ENCODE peak calls at places on chromosomes 5 and 9, in nine cellular contexts. M is stimulated activated CD4-positive, alpha-beta T cell treated with anti-CD3 and anti-CD28 coated beads, Interleukin-1b, Interleukin-23, amount 100 ng/mL, for 4 hours; S is KBM-7; C is HCT116; T is hippocampal formation; J is RPMI8226; O is GM12865; Q is posterior cingulate gyrus; E is putamen. K is an unnamed sample.
A peak's percentile ranks its signal among the peaks of the same experiment; 100 is the strongest.

GRCh38 chr5:35963381-35963843 is 25.0 kb upstream of the CAPSL start:
- DNase-seq in O (peak; percentile 31), J (no peak), S (peak; percentile 66), M (no peak), C (no peak), E (no peak), Q (no peak), T (no peak), K (peak; percentile 7)

GRCh38 chr9:135536166-135536565 is 9.8 kb upstream of the OBP2A start:
- DNase-seq in O (no peak), E (no peak), M (no peak), Q (no peak), T (no peak), S (no peak), C (no peak), J (peak; percentile 59), K (no peak)

GRCh38 chr5:143248822-143249579 is 154.5 kb downstream of the NR3C1 start:
- DNase-seq in T (no peak), J (no peak), M (no peak), Q (no peak), C (no peak), E (no peak), S (no peak), O (no peak), K (peak; percentile 19)

GRCh38 chr9:131965841-131966240 is 113.8 kb downstream of the MED27 start:
- DNase-seq in O (no peak), M (no peak), E (no peak), J (no peak), C (no peak), T (no peak), S (no peak), Q (no peak), K (no peak)

GRCh38 chr5:35771321-35771720 is 85.4 kb upstream of the IL7R start:
- DNase-seq in Q (no peak), S (no peak), C (no peak), J (no peak), E (no peak), M (no peak), O (no peak), T (no peak), K (no peak)

GRCh38 chr5:172007153-172007794 is 836 bp upstream of the FBXW11 start:
- DNase-seq in C (no peak), Q (no peak), S (peak; percentile 53), T (no peak), M (no peak), J (peak; percentile 18), O (peak; percentile 37), E (no peak), K (peak; percentile 40)

GRCh38 chr5:24804221-24804681 is 159.5 kb upstream of the CDH10 start:
- DNase-seq in T (no peak), O (no peak), E (no peak), C (no peak), M (no peak), J (no peak), S (no peak), Q (no peak), K (peak; percentile 10)

GRCh38 chr9:110131499-110131898 is 76.5 kb downstream of the C9orf152 start:
- DNase-seq in E (no peak), Q (no peak), J (no peak), C (no peak), S (no peak), T (no peak), O (no peak), M (no peak), K (no peak)

GRCh38 chr9:78620764-78621163 is 323.8 kb downstream of the PSAT1 start:
- DNase-seq in C (no peak), S (no peak), J (no peak), T (no peak), O (no peak), E (no peak), Q (no peak), M (no peak), K (no peak)

GRCh38 chr5:142432369-142432863 is 107.6 kb upstream of the SPRY4 start:
- DNase-seq in E (no peak), M (no peak), C (no peak), T (no peak), S (no peak), J (peak; percentile 91), Q (no peak), O (no peak), K (no peak)

GRCh38 chr5:149175346-149176113 is 34.2 kb downstream of the ABLIM3 start:
- DNase-seq in S (no peak), E (no peak), J (no peak), C (no peak), O (no peak), Q (peak; percentile 83), M (no peak), T (no peak), K (no peak)

GRCh38 chr5:163396941-163397340 is 40.5 kb upstream of the CCNG1 start:
- DNase-seq in Q (no peak), J (no peak), T (no peak), C (no peak), S (peak; percentile 78), M (no peak), E (no peak), O (no peak), K (no peak)

GRCh38 chr9:126379661-126380365 is 53.2 kb downstream of the MVB12B start:
- DNase-seq in Q (no peak), J (no peak), O (no peak), C (no peak), E (no peak), M (no peak), T (no peak), S (no peak), K (peak; percentile 36)

GRCh38 chr9:134243778-134244467 is 79.6 kb upstream of the RNU6ATAC start:
- DNase-seq in M (peak; percentile 24), C (no peak), J (peak; percentile 88), S (peak; percentile 67), E (peak; percentile 31), Q (no peak), T (peak; percentile 30), O (peak; percentile 63), K (no peak)

GRCh38 chr9:21252727-21253547 is 13.1 kb upstream of the IFNA14 start:
- DNase-seq in T (peak; percentile 9), Q (peak; percentile 67), S (peak; percentile 93), J (peak; percentile 49), E (peak; percentile 22), M (no peak), C (peak; percentile 38), O (peak; percentile 40), K (peak; percentile 65)

GRCh38 chr5:5521478-5521877 is 99.0 kb downstream of the ICE1 start:
- DNase-seq in E (no peak), S (no peak), T (no peak), O (no peak), Q (no peak), C (no peak), J (no peak), M (no peak), K (no peak)

GRCh38 chr9:128494108-128494742 is 10.3 kb upstream of the GLE1 start:
- DNase-seq in J (no peak), O (no peak), E (peak; percentile 19), Q (no peak), S (peak; percentile 96), C (no peak), T (no peak), M (no peak), K (no peak)

GRCh38 chr5:150665044-150665443 is 4.0 kb downstream of the MYOZ3 start:
- DNase-seq in S (no peak), C (no peak), O (no peak), E (no peak), Q (peak; percentile 31), M (no peak), T (no peak), J (no peak), K (no peak)

GRCh38 chr9:129258823-129259301 is 80.8 kb upstream of the IER5L start:
- DNase-seq in T (no peak), J (no peak), S (no peak), E (no peak), M (peak; percentile 11), C (no peak), Q (peak; percentile 81), O (peak; percentile 23), K (no peak)

GRCh38 chr5:17005087-17005828 is 69.2 kb upstream of the MYO10 start:
- DNase-seq in J (no peak), C (no peak), Q (no peak), T (no peak), M (no peak), E (no peak), S (no peak), O (no peak), K (no peak)

GRCh38 chr5:133356386-133357331 is 255.7 kb downstream of the FSTL4 start:
- DNase-seq in J (no peak), E (no peak), T (no peak), M (no peak), Q (no peak), C (no peak), O (no peak), S (no peak), K (no peak)

GRCh38 chr5:103849934-103850333 is 287.3 kb upstream of the NUDT12 start:
- DNase-seq in T (no peak), O (peak; percentile 59), S (no peak), Q (no peak), C (peak; percentile 73), M (no peak), J (no peak), E (no peak), K (peak; percentile 83)

GRCh38 chr9:122350577-122351355 is 20.1 kb upstream of the PTGS1 start:
- DNase-seq in O (peak; percentile 75), M (peak; percentile 70), T (peak; percentile 78), J (peak; percentile 84), C (peak; percentile 27), Q (peak; percentile 97), E (peak; percentile 70), S (peak; percentile 85), K (peak; percentile 82)

GRCh38 chr9:6645153-6646027 is at the start of gene GLDC:
- DNase-seq in O (peak; percentile 91), T (peak; percentile 55), S (no peak), Q (peak; percentile 94), C (peak; percentile 79), E (peak; percentile 42), M (peak; percentile 22), J (peak; percentile 34), K (no peak)

GRCh38 chr9:74373348-74373747 is 123.8 kb upstream of the RORB start:
- DNase-seq in M (no peak), T (no peak), C (no peak), Q (no peak), J (no peak), S (no peak), O (no peak), E (no peak), K (no peak)

GRCh38 chr9:19552282-19552681 is 143.5 kb downstream of the ACER2 start:
- DNase-seq in S (no peak), M (no peak), T (no peak), Q (no peak), C (no peak), J (no peak), E (peak; percentile 52), O (no peak), K (no peak)

GRCh38 chr5:38339446-38339845 is 81.1 kb downstream of the EGFLAM start:
- DNase-seq in E (no peak), Q (no peak), C (no peak), J (no peak), S (no peak), M (no peak), T (no peak), O (no peak), K (no peak)

GRCh38 chr9:131807131-131807990 is 67.5 kb upstream of the RAPGEF1 start:
- DNase-seq in M (no peak), J (peak; percentile 38), C (no peak), E (no peak), Q (peak; percentile 72), S (no peak), T (no peak), O (no peak), K (no peak)

GRCh38 chr5:132458651-132459030 is 31.9 kb downstream of the IRF1 start:
- DNase-seq in E (no peak), O (peak; percentile 69), J (peak; percentile 64), Q (no peak), M (no peak), T (no peak), S (no peak), C (no peak), K (no peak)

GRCh38 chr5:44885903-44886302 is 77.2 kb downstream of the MRPS30 start:
- DNase-seq in J (peak; percentile 76), S (no peak), T (no peak), M (no peak), O (peak; percentile 66), Q (no peak), E (no peak), C (no peak), K (peak; percentile 19)

GRCh38 chr5:43638556-43638955 is 35.6 kb downstream of the NNT start:
- DNase-seq in E (no peak), C (no peak), S (no peak), J (no peak), T (no peak), O (no peak), M (no peak), Q (no peak), K (no peak)